ENCODE peak calls at places on chromosomes 13 and 19, in seven cellular contexts. H, Y, I, E, X, F and U are unnamed samples.
A peak's percentile ranks its signal among the peaks of the same experiment; 100 is the strongest.

GRCh38 chr13:85638815-85639393 is 160.3 kb downstream of the SLITRK6 start:
- DNase-seq in H (no peak), Y (no peak), I (no peak), E (no peak), X (no peak), F (no peak), U (no peak)

GRCh38 chr13:110367620-110368019 is 60.5 kb downstream of the COL4A2 start:
- DNase-seq in H (no peak), Y (no peak), I (no peak), E (no peak), X (no peak), F (no peak), U (no peak)

GRCh38 chr19:30719189-30719990 is 347.2 kb downstream of the ZNF536 start:
- DNase-seq in H (no peak), Y (peak; percentile 69), I (peak; percentile 36), E (peak; percentile 81), X (peak; percentile 18), F (peak; percentile 84), U (peak; percentile 85)

GRCh38 chr13:65095697-65096096 is 2134.4 kb downstream of the PCDH9 start:
- DNase-seq in H (no peak), Y (no peak), I (no peak), E (no peak), X (peak; percentile 35), F (no peak), U (no peak)

GRCh38 chr19:41299755-41300089 is 10.2 kb upstream of the CCDC97 start:
- DNase-seq in H (peak; percentile 80), Y (peak; percentile 37), I (no peak), E (peak; percentile 75), X (peak; percentile 87), F (peak; percentile 64), U (peak; percentile 71)

GRCh38 chr13:37681295-37682032 is 82.9 kb upstream of the POSTN start:
- DNase-seq in H (peak; percentile 38), Y (no peak), I (no peak), E (no peak), X (peak; percentile 97), F (no peak), U (no peak)

GRCh38 chr19:54155694-54156093 is 3.8 kb downstream of the LENG1 start:
- DNase-seq in H (no peak), Y (no peak), I (no peak), E (no peak), X (no peak), F (no peak), U (no peak)

GRCh38 chr19:18474366-18474887 is 36.5 kb upstream of the ISYNA1 start:
- DNase-seq in H (no peak), Y (peak; percentile 14), I (no peak), E (no peak), X (no peak), F (no peak), U (no peak)

GRCh38 chr13:70188567-70188966 is 80.3 kb upstream of the KLHL1 start:
- DNase-seq in H (no peak), Y (no peak), I (no peak), E (no peak), X (no peak), F (no peak), U (no peak)

GRCh38 chr19:49084206-49085019 is 838 bp upstream of the SNRNP70 start:
- DNase-seq in H (no peak), Y (no peak), I (no peak), E (no peak), X (no peak), F (no peak), U (peak; percentile 43)

GRCh38 chr19:18731562-18732008 is 48.1 kb downstream of the CRTC1 start:
- DNase-seq in H (no peak), Y (no peak), I (peak; percentile 23), E (no peak), X (no peak), F (no peak), U (no peak)

GRCh38 chr13:94607939-94608338 is 6.3 kb downstream of the GPR180 start:
- DNase-seq in H (no peak), Y (no peak), I (no peak), E (no peak), X (no peak), F (no peak), U (no peak)

GRCh38 chr13:20566424-20566916 is 487 bp upstream of the IFT88 start:
- DNase-seq in H (peak; percentile 53), Y (no peak), I (peak; percentile 62), E (no peak), X (peak; percentile 62), F (no peak), U (no peak)

GRCh38 chr13:111460548-111461444 is 140.4 kb downstream of the TEX29 start:
- DNase-seq in H (peak; percentile 24), Y (peak; percentile 28), I (peak; percentile 35), E (no peak), X (peak; percentile 70), F (no peak), U (peak; percentile 28)

GRCh38 chr13:91105270-91105669 is 242.2 kb upstream of the MIR17HG start:
- DNase-seq in H (no peak), Y (no peak), I (no peak), E (no peak), X (no peak), F (no peak), U (no peak)

GRCh38 chr19:36160821-36161596 is 8.8 kb upstream of the COX7A1 start:
- DNase-seq in H (no peak), Y (no peak), I (no peak), E (no peak), X (no peak), F (no peak), U (no peak)

GRCh38 chr19:16920816-16921529 is 32.2 kb downstream of the F2RL3 start:
- DNase-seq in H (peak; percentile 67), Y (no peak), I (peak; percentile 89), E (no peak), X (peak; percentile 60), F (no peak), U (no peak)

GRCh38 chr13:44685641-44686040 is 109.5 kb upstream of the TSC22D1 start:
- DNase-seq in H (no peak), Y (no peak), I (no peak), E (no peak), X (no peak), F (no peak), U (no peak)

GRCh38 chr19:35336166-35336955 is 7.4 kb downstream of the CD22 start:
- DNase-seq in H (no peak), Y (no peak), I (no peak), E (no peak), X (no peak), F (no peak), U (no peak)

GRCh38 chr13:48110132-48110868 is 15.4 kb upstream of the MED4 start:
- DNase-seq in H (no peak), Y (no peak), I (no peak), E (no peak), X (no peak), F (no peak), U (no peak)

GRCh38 chr13:60397693-60398437 is 845 bp downstream of the TDRD3 start:
- DNase-seq in H (peak; percentile 29), Y (peak; percentile 49), I (peak; percentile 48), E (peak; percentile 67), X (peak; percentile 73), F (peak; percentile 74), U (peak; percentile 69)

GRCh38 chr19:58182577-58182988 is 278 bp upstream of the ZNF274 start:
- DNase-seq in H (no peak), Y (no peak), I (peak; percentile 96), E (no peak), X (no peak), F (peak; percentile 89), U (no peak)

GRCh38 chr19:52993342-52994178 is 20.2 kb upstream of the ERVV-1 start:
- DNase-seq in H (peak; percentile 55), Y (peak; percentile 81), I (peak; percentile 62), E (peak; percentile 75), X (peak; percentile 84), F (peak; percentile 83), U (peak; percentile 82)

GRCh38 chr19:23436944-23437343 is 41.7 kb upstream of the ZNF91 start:
- DNase-seq in H (no peak), Y (no peak), I (no peak), E (no peak), X (no peak), F (no peak), U (no peak)

GRCh38 chr19:19075126-19075525 is 11.3 kb downstream of the SLC25A42 start:
- DNase-seq in H (no peak), Y (no peak), I (no peak), E (no peak), X (no peak), F (no peak), U (no peak)

GRCh38 chr19:531753-532571 is at the start of gene CDC34:
- DNase-seq in H (no peak), Y (no peak), I (no peak), E (no peak), X (no peak), F (no peak), U (peak; percentile 36)

GRCh38 chr19:535017-535835 is 3.7 kb downstream of the CDC34 start:
- DNase-seq in H (no peak), Y (no peak), I (no peak), E (no peak), X (no peak), F (no peak), U (no peak)

GRCh38 chr19:533485-534058 is 2.0 kb downstream of the CDC34 start:
- DNase-seq in H (no peak), Y (no peak), I (no peak), E (no peak), X (no peak), F (no peak), U (no peak)

GRCh38 chr19:532578-533484 is 1.3 kb downstream of the CDC34 start:
- DNase-seq in H (no peak), Y (peak; percentile 81), I (peak; percentile 26), E (peak; percentile 86), X (peak; percentile 76), F (peak; percentile 85), U (peak; percentile 87)

DNA sequence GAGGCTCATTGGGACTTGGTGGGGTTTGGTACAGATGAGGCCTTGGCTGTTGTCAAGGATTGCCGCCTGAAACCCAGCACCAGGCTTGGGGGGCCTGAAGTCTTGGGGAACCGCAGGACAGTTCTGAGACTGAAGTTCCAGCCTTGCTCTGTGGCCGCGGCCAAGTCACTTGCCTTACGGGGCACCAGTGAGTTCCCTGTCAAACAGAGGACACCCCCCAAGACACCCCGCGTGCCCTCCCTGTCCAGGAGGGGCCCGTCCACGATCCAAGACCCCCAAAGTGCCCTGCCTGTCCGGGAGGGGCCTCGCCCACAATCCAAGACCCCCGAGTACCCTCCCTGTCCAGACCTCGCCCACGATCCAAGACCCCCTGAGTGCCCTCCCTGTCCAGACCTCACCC is 2.5 kb downstream of the CDC34 start:
- DNase-seq in H (no peak), Y (no peak), I (no peak), E (no peak), X (no peak), F (no peak), U (no peak)
- TF ChIP-seq CTCF in H (no peak), Y (no peak), I (no peak), E (no peak), X (no peak), F (no peak), U (no peak)

GRCh38 chr13:30442854-30443379 is 20.6 kb downstream of the UBE2L5 start:
- DNase-seq in H (no peak), Y (no peak), I (no peak), E (no peak), X (no peak), F (no peak), U (no peak)
- H3K27ac ChIP-seq in H (no peak overlapping the region), Y (no peak overlapping the region), I (no peak overlapping the region), E (no peak overlapping the region), X (no peak overlapping the region), F (no peak overlapping the region), U (no peak overlapping the region)

GRCh38 chr13:113950451-113951245 is 23.2 kb downstream of the C13orf46 start:
- DNase-seq in H (no peak), Y (no peak), I (no peak), E (no peak), X (no peak), F (no peak), U (no peak)
- TF ChIP-seq CTCF in H (no peak), Y (no peak), I (no peak), E (no peak), X (no peak), F (no peak), U (no peak)

GRCh38 chr19:1268392-1269064 is 604 bp upstream of the CIRBP start:
- DNase-seq in H (no peak), Y (peak; percentile 54), I (no peak), E (no peak), X (no peak), F (peak; percentile 41), U (no peak)
- H3K27ac ChIP-seq in H (no peak overlapping the region), Y (peak overlapping the region; percentile 99), I (peak overlapping the region; percentile 100), E (peak overlapping the region; percentile 100), X (peak overlapping the region; percentile 33), F (peak overlapping the region; percentile 91), U (peak overlapping the region; percentile 46)